ENCODE peak calls at places on chromosomes 2 and 18, in nine cellular contexts. Z is GM13977; E is activated CD4-positive, alpha-beta T cell treated with anti-CD3 and anti-CD28 coated beads for 48 hours; H is astrocyte of the cerebellum; K is hypothalamus; X is HCEC 1CT; M is amniotic stem cell; V is H9; W is aorta. J is an unnamed sample.

GRCh38 chr2:196977491-196977890 is 51.0 kb upstream of the PGAP1 start:
- DNase-seq in Z (no peak), E (no peak), H (no peak), K (no peak), X (no peak), M (no peak), V (no peak), W (no peak), J (no peak)

GRCh38 chr2:121479882-121480522 is 50.7 kb upstream of the RNU4ATAC start:
- DNase-seq in Z (no peak), E (no peak), H (no peak), K (no peak), X (no peak), M (no peak), V (peak; percentile 49), W (no peak), J (no peak)

GRCh38 chr2:151632993-151633592 is 101.2 kb downstream of the NEB start:
- DNase-seq in Z (no peak), E (no peak), H (no peak), K (no peak), X (peak; percentile 14), M (no peak), V (no peak), W (no peak), J (no peak)

GRCh38 chr2:201796478-201796865 is 9.9 kb upstream of the CDK15 start:
- DNase-seq in Z (no peak), E (no peak), H (no peak), K (no peak), X (no peak), M (no peak), V (no peak), W (no peak), J (no peak)

GRCh38 chr2:216696751-216697560 is 1.6 kb upstream of the IGFBP5 start:
- DNase-seq in Z (no peak), E (no peak), H (no peak), K (no peak), X (peak; percentile 46), M (no peak), V (no peak), W (no peak), J (no peak)

GRCh38 chr2:17300141-17300540 is 218.1 kb downstream of the RAD51AP2 start:
- DNase-seq in Z (no peak), E (no peak), H (peak; percentile 57), K (no peak), X (peak; percentile 92), M (peak; percentile 60), V (no peak), W (no peak), J (peak; percentile 62)

GRCh38 chr2:201517094-201517493 is 65.6 kb downstream of the STRADB start:
- DNase-seq in Z (no peak), E (no peak), H (no peak), K (no peak), X (no peak), M (no peak), V (no peak), W (no peak), J (no peak)

GRCh38 chr18:36372902-36373301 is 75.4 kb downstream of the FHOD3 start:
- DNase-seq in Z (no peak), E (no peak), H (peak; percentile 84), K (no peak), X (peak; percentile 22), M (no peak), V (no peak), W (no peak), J (no peak)

GRCh38 chr2:88613921-88614320 is 13.3 kb downstream of the EIF2AK3 start:
- DNase-seq in Z (no peak), E (no peak), H (no peak), K (no peak), X (no peak), M (no peak), V (no peak), W (no peak), J (no peak)

GRCh38 chr18:3297025-3297984 is 35.4 kb downstream of the MYL12B start:
- DNase-seq in Z (peak; percentile 53), E (peak; percentile 97), H (peak; percentile 74), K (peak; percentile 67), X (peak; percentile 79), M (peak; percentile 47), V (peak; percentile 97), W (peak; percentile 91), J (peak; percentile 88)

GRCh38 chr2:175631247-175631628 is 370.8 kb downstream of the LNPK start:
- DNase-seq in Z (no peak), E (no peak), H (no peak), K (no peak), X (no peak), M (peak; percentile 5), V (no peak), W (no peak), J (no peak)

GRCh38 chr2:241771286-241772062 is 5.1 kb upstream of the GAL3ST2 start:
- DNase-seq in Z (peak; percentile 60), E (no peak), H (no peak), K (peak; percentile 19), X (no peak), M (no peak), V (peak; percentile 32), W (peak; percentile 78), J (no peak)

GRCh38 chr2:71571945-71572344 is 118.6 kb downstream of the DYSF start:
- DNase-seq in Z (no peak), E (no peak), H (no peak), K (no peak), X (no peak), M (no peak), V (no peak), W (no peak), J (no peak)

GRCh38 chr2:156437272-156437671 is 1.1 kb downstream of the GPD2 start:
- DNase-seq in Z (no peak), E (no peak), H (no peak), K (peak; percentile 4), X (peak; percentile 50), M (no peak), V (no peak), W (no peak), J (no peak)

GRCh38 chr2:128488429-128488828 is 169.8 kb upstream of the HS6ST1 start:
- DNase-seq in Z (no peak), E (no peak), H (no peak), K (no peak), X (no peak), M (no peak), V (no peak), W (no peak), J (no peak)

GRCh38 chr2:207315131-207315530 is 149.4 kb upstream of the KLF7 start:
- DNase-seq in Z (no peak), E (no peak), H (no peak), K (no peak), X (peak; percentile 27), M (no peak), V (no peak), W (no peak), J (no peak)

GRCh38 chr2:174603280-174603679 is 5.7 kb upstream of the WIPF1 start:
- DNase-seq in Z (no peak), E (peak; percentile 62), H (no peak), K (peak; percentile 31), X (peak; percentile 78), M (no peak), V (no peak), W (no peak), J (no peak)

J was measured in kidney epithelial cell.